ENCODE peak calls at places on chromosomes 13 and 19, in ten cellular contexts. One of them, this sample, is unnamed.
A peak's percentile ranks its signal among the peaks of the same experiment; 100 is the strongest.

GRCh38 chr13:21546372-21546771 is 57.6 kb downstream of the MICU2 start:
- DNase-seq in left lung: no peak
- DNase-seq in CD4-positive, alpha-beta memory T cell: no peak
- DNase-seq in hepatocyte: no peak
- DNase-seq in left ventricle myocardium inferior: no peak
- DNase-seq in GM23248: peak; percentile 27
- DNase-seq in mucosa of descending colon: no peak
- DNase-seq in mammary epithelial cell: no peak
- DNase-seq in small intestine: no peak
- DNase-seq in suprapubic skin: no peak
- DNase-seq in this sample: no peak

GRCh38 chr13:99432637-99433542 is 68.4 kb upstream of the TM9SF2 start:
- DNase-seq in left lung: peak; percentile 90
- DNase-seq in CD4-positive, alpha-beta memory T cell: peak; percentile 75
- DNase-seq in hepatocyte: peak; percentile 49
- DNase-seq in left ventricle myocardium inferior: peak; percentile 65
- DNase-seq in GM23248: peak; percentile 92
- DNase-seq in mucosa of descending colon: peak; percentile 79
- DNase-seq in mammary epithelial cell: peak; percentile 34
- DNase-seq in small intestine: peak; percentile 28
- DNase-seq in suprapubic skin: peak; percentile 84
- DNase-seq in this sample: peak; percentile 81

GRCh38 chr13:113518080-113518803 is 27.7 kb upstream of the DCUN1D2 start:
- DNase-seq in left lung: no peak
- DNase-seq in CD4-positive, alpha-beta memory T cell: no peak
- DNase-seq in hepatocyte: no peak
- DNase-seq in left ventricle myocardium inferior: no peak
- DNase-seq in GM23248: no peak
- DNase-seq in mucosa of descending colon: no peak
- DNase-seq in mammary epithelial cell: no peak
- DNase-seq in small intestine: no peak
- DNase-seq in suprapubic skin: no peak
- DNase-seq in this sample: no peak

GRCh38 chr13:110419391-110419791 is 112.3 kb downstream of the COL4A2 start:
- DNase-seq in left lung: no peak
- DNase-seq in CD4-positive, alpha-beta memory T cell: no peak
- DNase-seq in hepatocyte: no peak
- DNase-seq in left ventricle myocardium inferior: no peak
- DNase-seq in GM23248: no peak
- DNase-seq in mucosa of descending colon: no peak
- DNase-seq in mammary epithelial cell: peak; percentile 96
- DNase-seq in small intestine: no peak
- DNase-seq in suprapubic skin: no peak
- DNase-seq in this sample: no peak

GRCh38 chr13:34230271-34230670 is 412.3 kb downstream of the RFC3 start:
- DNase-seq in left lung: no peak
- DNase-seq in CD4-positive, alpha-beta memory T cell: no peak
- DNase-seq in hepatocyte: no peak
- DNase-seq in left ventricle myocardium inferior: no peak
- DNase-seq in GM23248: no peak
- DNase-seq in mucosa of descending colon: no peak
- DNase-seq in mammary epithelial cell: no peak
- DNase-seq in small intestine: no peak
- DNase-seq in suprapubic skin: no peak
- DNase-seq in this sample: no peak

GRCh38 chr13:33185853-33186252 is 99.7 kb downstream of the STARD13 start:
- DNase-seq in left lung: no peak
- DNase-seq in CD4-positive, alpha-beta memory T cell: no peak
- DNase-seq in hepatocyte: no peak
- DNase-seq in left ventricle myocardium inferior: no peak
- DNase-seq in GM23248: no peak
- DNase-seq in mucosa of descending colon: no peak
- DNase-seq in mammary epithelial cell: no peak
- DNase-seq in small intestine: no peak
- DNase-seq in suprapubic skin: no peak
- DNase-seq in this sample: no peak

GRCh38 chr19:52270266-52270885 is 989 bp downstream of the ZNF766 start:
- DNase-seq in left lung: no peak
- DNase-seq in CD4-positive, alpha-beta memory T cell: peak; percentile 24
- DNase-seq in hepatocyte: peak; percentile 37
- DNase-seq in left ventricle myocardium inferior: no peak
- DNase-seq in GM23248: peak; percentile 64
- DNase-seq in mucosa of descending colon: no peak
- DNase-seq in mammary epithelial cell: peak; percentile 6
- DNase-seq in small intestine: no peak
- DNase-seq in suprapubic skin: peak; percentile 67
- DNase-seq in this sample: peak; percentile 5

GRCh38 chr13:41222259-41222852 is 28.0 kb upstream of the KBTBD7 start:
- DNase-seq in left lung: no peak
- DNase-seq in CD4-positive, alpha-beta memory T cell: peak; percentile 45
- DNase-seq in hepatocyte: peak; percentile 68
- DNase-seq in left ventricle myocardium inferior: no peak
- DNase-seq in GM23248: peak; percentile 58
- DNase-seq in mucosa of descending colon: no peak
- DNase-seq in mammary epithelial cell: peak; percentile 75
- DNase-seq in small intestine: peak; percentile 70
- DNase-seq in suprapubic skin: no peak
- DNase-seq in this sample: peak; percentile 55

GRCh38 chr13:109145631-109146030 is 516.2 kb downstream of the MYO16 start:
- DNase-seq in left lung: no peak
- DNase-seq in CD4-positive, alpha-beta memory T cell: no peak
- DNase-seq in hepatocyte: peak; percentile 81
- DNase-seq in left ventricle myocardium inferior: no peak
- DNase-seq in GM23248: peak; percentile 86
- DNase-seq in mucosa of descending colon: no peak
- DNase-seq in mammary epithelial cell: peak; percentile 72
- DNase-seq in small intestine: peak; percentile 44
- DNase-seq in suprapubic skin: no peak
- DNase-seq in this sample: no peak

GRCh38 chr13:75636339-75637095 is 387 bp downstream of the LMO7 start:
- DNase-seq in left lung: peak; percentile 88
- DNase-seq in CD4-positive, alpha-beta memory T cell: peak; percentile 64
- DNase-seq in hepatocyte: peak; percentile 43
- DNase-seq in left ventricle myocardium inferior: peak; percentile 16
- DNase-seq in GM23248: peak; percentile 79
- DNase-seq in mucosa of descending colon: peak; percentile 67
- DNase-seq in mammary epithelial cell: peak; percentile 57
- DNase-seq in small intestine: peak; percentile 39
- DNase-seq in suprapubic skin: no peak
- DNase-seq in this sample: peak; percentile 57

GRCh38 chr13:26200811-26201210 is 21.3 kb downstream of the RNF6 start:
- DNase-seq in left lung: no peak
- DNase-seq in CD4-positive, alpha-beta memory T cell: no peak
- DNase-seq in hepatocyte: no peak
- DNase-seq in left ventricle myocardium inferior: no peak
- DNase-seq in GM23248: peak; percentile 32
- DNase-seq in mucosa of descending colon: no peak
- DNase-seq in mammary epithelial cell: no peak
- DNase-seq in small intestine: no peak
- DNase-seq in suprapubic skin: no peak
- DNase-seq in this sample: no peak

GRCh38 chr19:34480971-34481821 is at the start of gene WTIP:
- DNase-seq in left lung: peak; percentile 85
- DNase-seq in CD4-positive, alpha-beta memory T cell: no peak
- DNase-seq in hepatocyte: peak; percentile 92
- DNase-seq in left ventricle myocardium inferior: peak; percentile 84
- DNase-seq in GM23248: peak; percentile 91
- DNase-seq in mucosa of descending colon: no peak
- DNase-seq in mammary epithelial cell: peak; percentile 62
- DNase-seq in small intestine: no peak
- DNase-seq in suprapubic skin: peak; percentile 78
- DNase-seq in this sample: no peak

GRCh38 chr19:34480491-34480890 is 1.1 kb upstream of the WTIP start:
- DNase-seq in left lung: peak; percentile 50
- DNase-seq in CD4-positive, alpha-beta memory T cell: no peak
- DNase-seq in hepatocyte: no peak
- DNase-seq in left ventricle myocardium inferior: no peak
- DNase-seq in GM23248: no peak
- DNase-seq in mucosa of descending colon: no peak
- DNase-seq in mammary epithelial cell: no peak
- DNase-seq in small intestine: no peak
- DNase-seq in suprapubic skin: peak; percentile 57
- DNase-seq in this sample: no peak

GRCh38 chr19:34481861-34482379 is 362 bp downstream of the WTIP start:
- DNase-seq in left lung: peak; percentile 76
- DNase-seq in CD4-positive, alpha-beta memory T cell: no peak
- DNase-seq in hepatocyte: no peak
- DNase-seq in left ventricle myocardium inferior: peak; percentile 50
- DNase-seq in GM23248: peak; percentile 87
- DNase-seq in mucosa of descending colon: no peak
- DNase-seq in mammary epithelial cell: peak; percentile 24
- DNase-seq in small intestine: no peak
- DNase-seq in suprapubic skin: peak; percentile 38
- DNase-seq in this sample: no peak

GRCh38 chr19:34484328-34484727 is 2.8 kb downstream of the WTIP start:
- DNase-seq in left lung: peak; percentile 61
- DNase-seq in CD4-positive, alpha-beta memory T cell: no peak
- DNase-seq in hepatocyte: no peak
- DNase-seq in left ventricle myocardium inferior: peak; percentile 71
- DNase-seq in GM23248: no peak
- DNase-seq in mucosa of descending colon: no peak
- DNase-seq in mammary epithelial cell: no peak
- DNase-seq in small intestine: no peak
- DNase-seq in suprapubic skin: peak; percentile 51
- DNase-seq in this sample: no peak

DNA sequence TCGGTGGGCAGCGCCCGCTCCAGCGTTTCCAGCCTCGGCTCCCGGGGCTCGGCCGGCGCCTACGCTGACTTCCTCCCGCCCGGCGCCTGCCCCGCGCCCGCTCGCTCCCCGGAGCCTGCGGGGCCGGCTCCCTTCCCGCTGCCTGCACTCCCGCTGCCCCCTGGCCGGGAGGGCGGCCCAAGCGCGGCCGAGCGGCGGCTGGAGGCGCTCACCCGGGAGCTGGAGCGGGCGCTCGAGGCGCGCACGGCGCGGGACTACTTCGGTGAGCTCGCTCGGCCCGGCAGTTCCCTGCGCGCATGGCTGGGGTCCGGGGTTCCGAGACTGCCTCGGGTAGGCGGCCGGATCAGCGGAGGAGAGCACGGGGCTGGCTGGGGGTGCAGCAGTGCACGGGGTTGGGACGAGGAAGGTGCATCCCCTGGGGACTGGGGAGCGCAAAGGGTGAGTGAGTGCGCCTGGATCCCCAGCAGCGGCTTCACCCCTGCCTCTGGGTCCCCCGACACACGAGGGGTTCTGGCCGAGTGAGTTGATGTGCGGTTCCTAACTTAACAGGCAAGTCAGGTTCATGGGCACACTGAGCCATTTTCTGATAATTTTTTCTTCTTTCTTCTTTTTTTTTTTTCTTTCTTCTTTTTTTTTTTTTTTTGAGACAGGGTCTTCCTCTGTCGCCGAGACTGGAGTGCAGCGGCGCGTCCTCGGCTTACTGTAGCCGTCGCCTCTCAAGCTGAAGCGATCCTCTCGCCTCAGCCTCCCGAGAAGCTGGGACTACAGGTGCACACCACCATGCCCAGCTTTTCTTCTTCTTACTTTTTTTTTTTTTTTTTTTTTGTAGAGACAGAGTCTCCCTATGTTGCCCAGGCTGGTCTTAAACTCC is 1.1 kb downstream of the WTIP start:
- DNase-seq in left lung: peak; percentile 80
- DNase-seq in CD4-positive, alpha-beta memory T cell: no peak
- DNase-seq in hepatocyte: peak; percentile 60
- DNase-seq in left ventricle myocardium inferior: no peak
- DNase-seq in GM23248: peak; percentile 69
- DNase-seq in mucosa of descending colon: no peak
- DNase-seq in mammary epithelial cell: peak; percentile 47
- DNase-seq in small intestine: no peak
- DNase-seq in suprapubic skin: peak; percentile 58
- DNase-seq in this sample: no peak
- H3K4me3 ChIP-seq in left lung: peak overlapping the region; percentile 45
- H3K4me3 ChIP-seq in CD4-positive, alpha-beta memory T cell: no peak overlapping the region
- H3K4me3 ChIP-seq in hepatocyte: peak overlapping the region; percentile 65
- H3K4me3 ChIP-seq in left ventricle myocardium inferior: peak overlapping the region; percentile 82
- H3K4me3 ChIP-seq in GM23248: peak overlapping the region; percentile 84
- H3K4me3 ChIP-seq in mucosa of descending colon: peak overlapping the region; percentile 9
- H3K4me3 ChIP-seq in mammary epithelial cell: peak overlapping the region; percentile 61
- H3K4me3 ChIP-seq in small intestine: peak overlapping the region; percentile 42
- H3K4me3 ChIP-seq in suprapubic skin: peak overlapping the region; percentile 82
- H3K4me3 ChIP-seq in this sample: no peak overlapping the region

DNA sequence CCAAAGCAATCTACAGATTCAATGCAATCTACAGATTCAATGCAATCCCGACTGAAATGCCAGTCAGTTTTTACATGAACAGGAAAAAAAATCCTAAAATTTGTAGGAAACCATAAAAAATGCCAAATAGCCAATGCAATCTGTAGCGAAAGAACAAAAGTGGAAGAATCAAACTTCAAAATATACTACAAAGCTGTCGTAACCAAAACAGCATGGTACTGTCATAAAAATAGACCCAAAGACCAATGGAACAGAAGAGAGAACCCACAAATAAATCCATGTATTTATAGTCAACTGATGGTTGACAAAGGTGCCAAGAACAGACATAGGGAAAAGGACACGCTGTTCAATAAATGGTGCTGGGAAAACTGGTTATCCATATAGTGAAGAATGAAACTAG is 17.7 kb downstream of the ZNF829 start:
- DNase-seq in left lung: no peak
- DNase-seq in CD4-positive, alpha-beta memory T cell: no peak
- DNase-seq in hepatocyte: no peak
- DNase-seq in left ventricle myocardium inferior: no peak
- DNase-seq in GM23248: no peak
- DNase-seq in mucosa of descending colon: no peak
- DNase-seq in mammary epithelial cell: no peak
- DNase-seq in small intestine: no peak
- DNase-seq in suprapubic skin: no peak
- DNase-seq in this sample: no peak
- H3K36me3 ChIP-seq in left lung: peaks cover 98% of the 10 kb centered on the region
- H3K36me3 ChIP-seq in CD4-positive, alpha-beta memory T cell: peaks cover 12% of the 10 kb centered on the region
- H3K36me3 ChIP-seq in hepatocyte: peaks cover 21% of the 10 kb centered on the region
- H3K36me3 ChIP-seq in left ventricle myocardium inferior: peaks cover 100% of the 10 kb centered on the region
- H3K36me3 ChIP-seq in GM23248: peaks cover 92% of the 10 kb centered on the region
- H3K36me3 ChIP-seq in mucosa of descending colon: no peaks in the 10 kb centered on the region
- H3K36me3 ChIP-seq in mammary epithelial cell: no peaks in the 10 kb centered on the region
- H3K36me3 ChIP-seq in small intestine: peaks cover 18% of the 10 kb centered on the region
- H3K36me3 ChIP-seq in suprapubic skin: peaks cover 92% of the 10 kb centered on the region
- H3K36me3 ChIP-seq in this sample: peaks cover 19% of the 10 kb centered on the region

GRCh38 chr19:4375620-4376228 is 24.6 kb downstream of the SH3GL1 start:
- DNase-seq in left lung: no peak
- DNase-seq in CD4-positive, alpha-beta memory T cell: no peak
- DNase-seq in hepatocyte: peak; percentile 80
- DNase-seq in left ventricle myocardium inferior: no peak
- DNase-seq in GM23248: peak; percentile 87
- DNase-seq in mucosa of descending colon: no peak
- DNase-seq in mammary epithelial cell: no peak
- DNase-seq in small intestine: peak; percentile 38
- DNase-seq in suprapubic skin: peak; percentile 73
- DNase-seq in this sample: no peak
- H3K4me1 ChIP-seq in left lung: peaks cover 100% of the 10 kb centered on the region
- H3K4me1 ChIP-seq in CD4-positive, alpha-beta memory T cell: peaks cover 95% of the 10 kb centered on the region
- H3K4me1 ChIP-seq in hepatocyte: peaks cover 48% of the 10 kb centered on the region
- H3K4me1 ChIP-seq in left ventricle myocardium inferior: peaks cover 94% of the 10 kb centered on the region
- H3K4me1 ChIP-seq in GM23248: peaks cover 69% of the 10 kb centered on the region
- H3K4me1 ChIP-seq in mucosa of descending colon: peaks cover 44% of the 10 kb centered on the region
- H3K4me1 ChIP-seq in mammary epithelial cell: peaks cover 83% of the 10 kb centered on the region
- H3K4me1 ChIP-seq in small intestine: peaks cover 5% of the 10 kb centered on the region
- H3K4me1 ChIP-seq in suprapubic skin: peaks cover 100% of the 10 kb centered on the region
- H3K4me1 ChIP-seq in this sample: peaks cover 68% of the 10 kb centered on the region

GRCh38 chr13:47903836-47904235 is 97.2 kb downstream of the SUCLA2 start:
- DNase-seq in left lung: no peak
- DNase-seq in CD4-positive, alpha-beta memory T cell: no peak
- DNase-seq in hepatocyte: no peak
- DNase-seq in left ventricle myocardium inferior: no peak
- DNase-seq in GM23248: peak; percentile 78
- DNase-seq in mucosa of descending colon: no peak
- DNase-seq in mammary epithelial cell: peak; percentile 33
- DNase-seq in small intestine: peak; percentile 75
- DNase-seq in suprapubic skin: no peak
- DNase-seq in this sample: no peak
- H3K4me3 ChIP-seq in left lung: peak overlapping the region; percentile 2
- H3K4me3 ChIP-seq in CD4-positive, alpha-beta memory T cell: no peak overlapping the region
- H3K4me3 ChIP-seq in hepatocyte: no peak overlapping the region
- H3K4me3 ChIP-seq in left ventricle myocardium inferior: peak overlapping the region; percentile 40
- H3K4me3 ChIP-seq in GM23248: peak overlapping the region; percentile 57
- H3K4me3 ChIP-seq in mucosa of descending colon: no peak overlapping the region
- H3K4me3 ChIP-seq in mammary epithelial cell: no peak overlapping the region
- H3K4me3 ChIP-seq in small intestine: peak overlapping the region; percentile 35
- H3K4me3 ChIP-seq in suprapubic skin: no peak overlapping the region
- H3K4me3 ChIP-seq in this sample: no peak overlapping the region

This sample was measured in CD8-positive, alpha-beta memory T cell.